ENCODE peak calls at places on chromosomes 2 and 18, in eight cellular contexts. S is brain microvascular endothelial cell, K is OCI-LY7, M is nephron progenitor cell, D is HFFc6, O is astrocyte of the cerebellum, C is psoas muscle, Z is tibial artery. Q is an unnamed sample.

GRCh38 chr18:69838620-69839411 is 108.9 kb downstream of the CD226 start:
- DNase-seq in S (no peak), Z (no peak), C (no peak), K (peak), M (peak), D (no peak), O (no peak), Q (no peak)

GRCh38 chr2:121501070-121501469 is 29.6 kb upstream of the RNU4ATAC start:
- DNase-seq in S (peak), M (no peak), C (no peak), K (no peak), Z (no peak), O (peak), D (peak), Q (no peak)

GRCh38 chr2:5980351-5981054 is 288.3 kb downstream of the SOX11 start:
- DNase-seq in Z (no peak), M (no peak), S (no peak), O (no peak), C (no peak), D (no peak), K (no peak), Q (no peak)

GRCh38 chr2:44126106-44126797 is 42.4 kb upstream of the PPM1B start:
- DNase-seq in S (no peak), Z (no peak), C (no peak), D (peak), M (no peak), K (no peak), O (no peak), Q (no peak)

GRCh38 chr2:132430895-132431294 is 14.3 kb downstream of the GPR39 start:
- DNase-seq in M (no peak), K (no peak), Z (no peak), C (no peak), O (peak), D (no peak), S (no peak), Q (no peak)

GRCh38 chr18:48725596-48725995 is 186.8 kb downstream of the CTIF start:
- DNase-seq in C (no peak), S (no peak), Z (no peak), M (no peak), K (no peak), D (no peak), O (no peak), Q (no peak)

GRCh38 chr18:13216092-13216582 is 2.4 kb upstream of the LDLRAD4 start:
- DNase-seq in Z (peak), M (peak), O (peak), S (peak), C (peak), K (peak), D (peak), Q (no peak)

GRCh38 chr2:12069139-12069538 is 322.7 kb downstream of the LPIN1 start:
- DNase-seq in S (no peak), C (no peak), K (no peak), D (no peak), Z (no peak), M (no peak), O (no peak), Q (no peak)

GRCh38 chr2:38037325-38037724 is 38.6 kb downstream of the CYP1B1 start:
- DNase-seq in K (no peak), O (no peak), S (no peak), Z (no peak), D (no peak), C (no peak), M (no peak), Q (no peak)

GRCh38 chr2:29841386-29842004 is 79.9 kb downstream of the ALK start:
- DNase-seq in C (no peak), S (peak), O (peak), K (peak), Z (no peak), M (peak), D (peak), Q (no peak)

GRCh38 chr2:183126635-183127034 is 2.4 kb downstream of the NUP35 start:
- DNase-seq in M (no peak), D (no peak), K (no peak), O (no peak), C (no peak), S (no peak), Z (no peak), Q (no peak)

GRCh38 chr2:29443086-29443485 is 327.9 kb downstream of the CLIP4 start:
- DNase-seq in D (no peak), M (no peak), C (no peak), K (no peak), Z (no peak), S (no peak), O (no peak), Q (no peak)

GRCh38 chr2:48175254-48175653 is 269.0 kb upstream of the FBXO11 start:
- DNase-seq in M (no peak), D (peak), O (no peak), Z (no peak), K (no peak), C (no peak), S (peak), Q (no peak)

GRCh38 chr2:134002391-134002790 is 251.5 kb upstream of the MGAT5 start:
- DNase-seq in O (no peak), C (no peak), M (no peak), K (no peak), D (peak), S (no peak), Z (no peak), Q (no peak)

GRCh38 chr2:55014962-55015939 is 35.0 kb downstream of the RTN4 start:
- DNase-seq in Z (no peak), O (peak), K (peak), S (peak), C (no peak), M (peak), D (peak), Q (no peak)

GRCh38 chr2:230798769-230799399 is 65.9 kb upstream of the ITM2C start:
- DNase-seq in D (peak), C (no peak), S (peak), O (peak), K (peak), M (peak), Z (no peak), Q (no peak)

GRCh38 chr2:177568393-177568792 is 175.8 kb downstream of the AGPS start:
- DNase-seq in O (no peak), M (no peak), Z (no peak), D (no peak), C (no peak), S (no peak), K (no peak), Q (no peak)

GRCh38 chr18:47265197-47265596 is 13.7 kb upstream of the SKOR2 start:
- DNase-seq in O (peak), S (no peak), C (no peak), Z (no peak), D (peak), K (no peak), M (no peak), Q (no peak)

GRCh38 chr2:213253162-213253561 is 31.1 kb upstream of the SPAG16 start:
- DNase-seq in K (no peak), S (no peak), C (no peak), M (no peak), D (no peak), O (no peak), Z (no peak), Q (no peak)

GRCh38 chr2:127678991-127679390 is 3.7 kb upstream of the LIMS2 start:
- DNase-seq in M (no peak), Z (no peak), S (no peak), K (no peak), C (no peak), O (no peak), D (no peak), Q (no peak)

GRCh38 chr2:58569460-58570185 is 328.5 kb upstream of the FANCL start:
- DNase-seq in O (no peak), S (no peak), C (no peak), M (no peak), Z (no peak), K (no peak), D (no peak), Q (no peak)

GRCh38 chr2:143469323-143469722 is 340.1 kb downstream of the ARHGAP15 start:
- DNase-seq in K (no peak), M (no peak), S (no peak), D (no peak), Z (no peak), C (no peak), O (no peak), Q (no peak)

DNA sequence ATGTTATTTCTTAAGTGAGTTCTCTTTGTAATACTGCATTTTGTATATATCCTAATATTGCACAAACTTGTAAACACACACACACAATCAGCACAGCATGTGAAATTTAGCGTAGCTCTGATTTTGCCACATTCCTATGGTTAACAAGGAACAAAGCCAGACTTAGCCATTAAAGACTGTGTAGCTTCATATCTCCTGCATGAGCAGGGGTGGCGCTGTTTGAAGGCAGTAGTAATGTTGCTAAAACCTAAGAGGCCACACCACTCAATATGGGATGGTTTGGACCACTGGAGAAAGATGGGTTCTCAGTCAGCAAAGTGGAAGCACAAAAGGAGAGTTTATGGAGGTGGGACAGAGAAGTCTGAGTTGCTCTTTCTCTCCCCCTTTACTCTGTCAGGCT is 61.1 kb upstream of the RND3 start:
- DNase-seq in K (peak), C (no peak), S (no peak), O (no peak), Z (no peak), M (no peak), D (peak), Q (no peak)
- TF ChIP-seq CTCF in K (peak), C (no peak), S (peak), O (peak), Z (no peak), M (peak), D (peak), Q (no peak)

GRCh38 chr2:61970807-61971556 is 65.5 kb downstream of the COMMD1 start:
- DNase-seq in K (no peak), S (no peak), Z (no peak), C (no peak), M (no peak), O (no peak), D (no peak), Q (no peak)
- TF ChIP-seq CTCF in K (no peak), S (peak), Z (no peak), C (no peak), M (no peak), O (no peak), D (no peak), Q (no peak)

DNA sequence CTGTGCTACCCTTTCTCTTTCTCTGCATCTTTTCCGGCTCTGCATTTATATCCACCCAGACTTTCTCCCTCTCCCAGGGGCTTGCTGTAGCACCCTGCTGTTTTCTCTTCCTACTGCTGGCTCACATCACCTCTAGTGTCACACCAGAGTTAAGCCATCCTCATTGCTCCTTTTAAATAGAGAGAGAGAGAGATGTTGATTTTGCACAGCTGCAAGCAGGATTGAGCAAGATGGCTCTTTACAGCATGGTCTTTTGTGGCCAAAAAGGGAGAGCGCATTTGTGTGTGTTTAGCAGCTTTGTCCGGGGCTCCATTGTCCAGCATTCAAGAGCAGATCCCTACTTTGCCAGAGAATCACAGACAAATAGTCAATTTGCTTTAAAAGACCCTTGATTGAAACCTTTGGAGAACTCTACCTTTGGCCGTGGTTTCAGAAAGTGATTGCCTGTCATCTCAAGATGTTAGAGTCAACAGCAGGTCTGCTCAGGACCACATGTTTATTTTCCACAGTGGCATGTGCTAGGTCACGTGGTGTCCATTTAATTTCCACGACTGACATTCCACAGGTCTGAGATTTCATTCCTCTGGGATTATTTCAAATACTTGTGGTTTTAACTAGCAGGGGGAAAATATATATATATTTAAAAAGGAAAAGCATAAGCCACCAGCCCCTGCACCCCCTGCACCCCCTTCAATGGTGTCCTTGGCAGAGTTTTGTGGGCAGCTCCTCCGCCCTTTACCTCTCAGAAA is 360.0 kb upstream of the SLC14A2 start:
- DNase-seq in C (no peak), O (peak), D (peak), S (peak), Z (no peak), M (no peak), K (no peak), Q (no peak)
- TF ChIP-seq CTCF in C (no peak), O (no peak), D (no peak), S (peak), Z (no peak), M (no peak), K (no peak), Q (no peak)

GRCh38 chr2:21372654-21373053 is 248.9 kb downstream of the TDRD15 start:
- DNase-seq in K (peak), S (no peak), M (no peak), Z (no peak), O (no peak), D (no peak), C (no peak), Q (no peak)
- TF ChIP-seq CTCF in K (peak), S (peak), M (peak), Z (no peak), O (peak), D (peak), C (peak), Q (no peak)

Q was measured in mesothelial cell of epicardium.